ENCODE peak calls at places on chromosomes 1 and 21, in four cellular contexts. N is right lobe of liver, D is lung, M is SJSA1. F is an unnamed sample. For H3K9me3, the result is how much of the 10 kb centered on the place peaks cover.

GRCh38 chr1:11026052-11026451 is 13.6 kb downstream of the TARDBP start:
- DNase-seq in D (no peak), M (no peak), N (no peak), F (no peak)

GRCh38 chr1:173431663-173432045 is 45.5 kb upstream of the PRDX6 start:
- DNase-seq in M (no peak), D (no peak), N (no peak), F (no peak)

GRCh38 chr1:171994293-171994692 is 153.0 kb downstream of the DNM3 start:
- DNase-seq in N (no peak), M (no peak), D (no peak), F (no peak)

GRCh38 chr1:234495231-234495990 is 16.4 kb upstream of the TARBP1 start:
- DNase-seq in M (peak), N (no peak), D (no peak), F (no peak)

GRCh38 chr1:169204184-169204583 is 97.7 kb downstream of the ATP1B1 start:
- DNase-seq in N (no peak), D (no peak), M (no peak), F (no peak)

GRCh38 chr1:67339623-67340343 is 32.1 kb downstream of the IL12RB2 start:
- DNase-seq in N (no peak), D (no peak), M (peak), F (no peak)

GRCh38 chr1:47681735-47682134 is 243.9 kb downstream of the FOXD2 start:
- DNase-seq in N (no peak), D (peak), M (no peak), F (no peak)

GRCh38 chr1:58013237-58013636 is 533.3 kb downstream of the OMA1 start:
- DNase-seq in M (no peak), N (peak), D (no peak), F (no peak)

GRCh38 chr1:205348559-205349477 is 7.9 kb downstream of the KLHDC8A start:
- DNase-seq in D (no peak), N (no peak), M (no peak), F (no peak)

GRCh38 chr1:97849350-97850339 is 71.2 kb downstream of the DPYD start:
- DNase-seq in N (no peak), M (peak), D (no peak), F (no peak)

GRCh38 chr1:87714278-87714677 is 385.6 kb downstream of the LMO4 start:
- DNase-seq in N (no peak), D (no peak), M (no peak), F (no peak)

GRCh38 chr1:14659913-14660312 is 61.4 kb downstream of the KAZN start:
- DNase-seq in N (no peak), M (no peak), D (no peak), F (no peak)

GRCh38 chr21:46639489-46640386 is 4.3 kb downstream of the PRMT2 start:
- DNase-seq in D (no peak), N (no peak), M (peak), F (no peak)

GRCh38 chr1:28278763-28279162 is 19.4 kb downstream of the SESN2 start:
- DNase-seq in D (no peak), N (no peak), M (no peak), F (no peak)

GRCh38 chr1:45456531-45456930 is 34.4 kb downstream of the TESK2 start:
- DNase-seq in D (no peak), N (no peak), M (no peak), F (no peak)

GRCh38 chr1:31371560-31371959 is 1.3 kb downstream of the FABP3 start:
- DNase-seq in D (no peak), N (no peak), M (no peak), F (no peak)

GRCh38 chr1:31374511-31375196 is 1.8 kb upstream of the FABP3 start:
- DNase-seq in M (no peak), D (peak), N (no peak), F (no peak)

GRCh38 chr1:31372051-31372450 is 825 bp downstream of the FABP3 start:
- DNase-seq in D (no peak), M (no peak), N (no peak), F (no peak)

GRCh38 chr1:31372961-31373896 is at the start of gene FABP3:
- DNase-seq in D (peak), N (peak), M (peak), F (peak)

GRCh38 chr1:31373897-31374486 is 1.1 kb upstream of the FABP3 start:
- DNase-seq in N (no peak), D (no peak), M (no peak), F (no peak)
- H3K9me3 ChIP-seq in N (under half), D (under half), M (under half), F (under half)

GRCh38 chr1:31706384-31707058 is 2.7 kb upstream of the COL16A1 start:
- DNase-seq in M (no peak), D (no peak), N (no peak), F (no peak)
- H3K9me3 ChIP-seq in M (under half), D (under half), N (under half), F (under half)

DNA sequence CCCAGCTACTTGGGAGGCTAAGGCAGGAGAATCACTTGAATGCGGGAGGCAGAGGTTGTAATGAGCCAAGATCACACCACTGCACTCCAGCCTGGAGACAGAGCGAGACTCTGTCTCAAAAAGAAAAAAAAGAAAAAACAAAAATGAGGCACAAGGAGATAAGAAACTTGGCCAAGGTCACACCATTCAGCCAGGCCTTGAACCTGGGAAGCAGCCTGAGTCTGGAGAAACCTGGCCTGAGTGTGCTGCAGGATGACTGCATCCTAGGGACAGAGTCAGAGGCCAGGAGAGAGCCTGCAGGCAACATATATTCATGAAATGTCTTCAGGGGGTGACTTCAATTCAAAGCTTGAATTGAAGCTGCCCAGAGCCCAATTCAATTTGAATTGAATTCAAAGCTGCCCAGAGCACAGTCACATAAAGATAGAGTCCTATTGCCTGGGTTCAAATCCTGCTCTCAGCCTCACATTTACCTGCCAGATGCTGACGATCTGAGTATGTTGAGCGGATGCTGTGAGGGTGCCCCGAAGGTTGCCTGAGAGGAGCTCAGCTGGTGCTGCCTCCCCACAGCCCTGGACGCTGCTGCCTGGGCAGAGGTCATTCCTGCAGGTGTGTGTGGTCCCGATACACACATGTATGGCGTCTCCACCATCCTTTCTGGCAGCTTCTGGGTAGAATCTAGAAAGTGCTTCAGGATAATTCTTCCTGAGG is 307.7 kb downstream of the AJAP1 start:
- DNase-seq in N (no peak), D (no peak), M (no peak), F (no peak)
- H3K9me3 ChIP-seq in N (under half), D (under half), M (under half), F (under half)

DNA sequence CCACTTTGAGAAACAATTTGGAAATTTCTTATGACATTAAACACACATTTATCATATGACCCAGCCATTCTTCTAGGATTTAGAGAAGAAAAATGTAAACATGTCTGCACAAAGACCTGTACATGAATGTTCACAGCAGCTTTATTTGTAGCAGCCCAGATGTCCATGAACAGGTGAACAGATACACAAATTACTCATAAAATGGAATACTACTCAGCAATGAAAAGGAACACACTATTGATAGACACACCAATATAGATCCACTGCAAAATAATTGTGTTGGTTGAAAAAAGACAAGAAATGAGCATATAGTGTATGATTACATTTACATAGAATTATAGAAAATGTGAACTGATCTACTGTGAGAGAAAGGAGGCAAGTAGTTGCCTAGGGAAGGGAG is 26.1 kb downstream of the ARHGEF11 start:
- DNase-seq in M (no peak), N (no peak), D (no peak), F (no peak)
- H3K9me3 ChIP-seq in M (under half), N (under half), D (under half), F (under half)

GRCh38 chr21:26546698-26547097 is 26.4 kb downstream of the CYYR1 start:
- DNase-seq in M (no peak), N (peak), D (peak), F (no peak)
- H3K9me3 ChIP-seq in M (under half), N (under half), D (under half), F (under half)

DNA sequence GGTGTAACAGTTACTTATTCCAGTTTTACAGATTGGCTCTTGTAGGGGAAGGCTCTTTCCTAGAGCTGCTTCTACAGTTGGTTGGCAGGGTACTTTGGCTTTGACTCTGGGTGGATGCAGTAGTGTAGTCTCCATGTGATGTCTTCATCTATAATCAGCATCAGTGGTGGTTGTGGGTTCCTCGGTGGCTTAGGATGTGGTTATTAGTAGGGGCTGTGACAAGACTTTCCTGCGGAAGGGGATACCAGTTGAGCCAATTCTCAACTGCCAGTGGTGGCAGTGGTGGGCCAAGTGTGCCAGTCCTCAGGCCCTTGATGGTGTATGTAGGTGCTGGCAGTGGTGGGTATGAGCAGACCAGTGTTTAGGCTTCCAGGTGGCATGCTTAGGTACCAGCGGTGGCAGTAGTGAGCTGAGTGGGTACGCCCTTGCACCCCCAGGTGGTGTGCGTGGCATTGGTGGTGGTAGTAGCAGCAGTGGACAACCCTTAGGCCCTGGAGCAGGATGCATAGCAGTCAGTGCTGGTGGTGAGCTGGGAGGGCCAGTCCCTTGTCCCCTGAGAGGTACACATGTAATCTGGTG is 27.2 kb upstream of the KLF18 start:
- DNase-seq in N (no peak), M (no peak), D (no peak), F (no peak)
- H3K9me3 ChIP-seq in N (under half), M (under half), D (under half), F (under half)

DNA sequence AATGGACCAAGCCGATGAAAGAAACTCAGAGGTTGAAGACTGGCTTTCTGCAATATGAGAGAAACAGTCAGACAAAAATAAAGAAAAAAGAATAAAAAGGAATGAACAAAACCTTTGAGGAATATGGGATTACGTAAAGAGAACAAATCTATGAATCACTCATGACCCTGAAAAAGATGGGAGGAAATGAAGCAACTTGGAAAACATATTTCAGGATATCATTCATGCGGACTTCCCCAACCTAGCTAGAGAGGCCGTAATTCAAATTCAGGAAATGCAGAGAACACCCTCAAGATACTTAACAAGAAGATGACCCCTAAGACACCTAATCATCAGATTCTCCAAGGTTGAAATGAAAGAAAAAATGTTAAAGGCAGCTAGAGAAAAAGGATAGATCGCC is 705.3 kb upstream of the CHRM3 start:
- DNase-seq in N (no peak), M (no peak), D (no peak), F (no peak)
- H3K9me3 ChIP-seq in N (under half), M (under half), D (under half), F (under half)

GRCh38 chr21:42601656-42602055 is 51.8 kb upstream of the PDE9A start:
- DNase-seq in N (no peak), M (no peak), D (no peak), F (no peak)

GRCh38 chr21:42612390-42612789 is 41.0 kb upstream of the PDE9A start:
- DNase-seq in D (no peak), N (no peak), M (no peak), F (no peak)

GRCh38 chr21:42609806-42610205 is 43.6 kb upstream of the PDE9A start:
- DNase-seq in M (no peak), D (no peak), N (no peak), F (no peak)

GRCh38 chr21:42611852-42612251 is 41.6 kb upstream of the PDE9A start:
- DNase-seq in D (no peak), N (no peak), M (no peak), F (no peak)

GRCh38 chr21:42607525-42608102 is 45.8 kb upstream of the PDE9A start:
- DNase-seq in D (no peak), N (no peak), M (no peak), F (peak)
- H3K9me3 ChIP-seq in D (under half), N (under half), M (under half), F (under half)

GRCh38 chr1:211326140-211326527 is 499 bp upstream of the TRAF5 start:
- DNase-seq in D (no peak), N (no peak), M (no peak), F (no peak)
- H3K9me3 ChIP-seq in D (under half), N (under half), M (under half), F (under half)